ENCODE peak calls at places on chromosomes 5 and 9, in six cellular contexts. F is C1 segment of cervical spinal cord; H is fibroblast of the conjunctiva; O is SHP77; J is CD8-positive, alpha-beta T cell; R is amygdala. K is an unnamed sample.

GRCh38 chr9:84271004-84271886 is 69.3 kb downstream of the SLC28A3 start:
- DNase-seq in F (peak), H (peak), O (no peak), J (no peak), R (peak), K (peak)

GRCh38 chr5:69497006-69497520 is 4.5 kb downstream of the OCLN start:
- DNase-seq in F (no peak), H (no peak), O (no peak), J (no peak), R (no peak), K (no peak)

GRCh38 chr9:21708225-21708624 is 94.2 kb upstream of the MTAP start:
- DNase-seq in F (no peak), H (no peak), O (no peak), J (no peak), R (no peak), K (no peak)

GRCh38 chr5:78761831-78762230 is 113.3 kb upstream of the LHFPL2 start:
- DNase-seq in F (no peak), H (no peak), O (no peak), J (no peak), R (no peak), K (no peak)

GRCh38 chr9:138020120-138020794 is 142.7 kb downstream of the CACNA1B start:
- DNase-seq in F (no peak), H (no peak), O (no peak), J (no peak), R (no peak), K (no peak)

GRCh38 chr9:79477955-79478751 is 93.6 kb upstream of the TLE4 start:
- DNase-seq in F (peak), H (no peak), O (peak), J (no peak), R (peak), K (peak)

GRCh38 chr5:73940026-73940425 is 314.0 kb downstream of the ARHGEF28 start:
- DNase-seq in F (no peak), H (no peak), O (no peak), J (no peak), R (no peak), K (no peak)

GRCh38 chr5:137752873-137753226 is 1.3 kb downstream of the HNRNPA0 start:
- DNase-seq in F (no peak), H (no peak), O (no peak), J (no peak), R (no peak), K (no peak)

GRCh38 chr5:135493406-135494180 is 41.4 kb upstream of the TIFAB start:
- DNase-seq in F (no peak), H (peak), O (no peak), J (no peak), R (no peak), K (no peak)

GRCh38 chr9:123484130-123484529 is 128.1 kb downstream of the CRB2 start:
- DNase-seq in F (no peak), H (no peak), O (no peak), J (no peak), R (no peak), K (no peak)

GRCh38 chr5:159549046-159549445 is 218.8 kb upstream of the IL12B start:
- DNase-seq in F (no peak), H (no peak), O (no peak), J (no peak), R (no peak), K (no peak)

GRCh38 chr9:86695904-86696424 is 251.3 kb downstream of the GAS1 start:
- DNase-seq in F (no peak), H (peak), O (no peak), J (no peak), R (no peak), K (no peak)

GRCh38 chr9:33750307-33750838 is 45.0 kb upstream of the PRSS3 start:
- DNase-seq in F (no peak), H (no peak), O (no peak), J (no peak), R (no peak), K (no peak)

GRCh38 chr5:113199122-113199905 is 222.7 kb downstream of the DCP2 start:
- DNase-seq in F (no peak), H (peak), O (no peak), J (no peak), R (no peak), K (no peak)

GRCh38 chr5:156883316-156883875 is 33.3 kb downstream of the PPP1R2B start:
- DNase-seq in F (no peak), H (no peak), O (no peak), J (no peak), R (no peak), K (no peak)

GRCh38 chr5:33105521-33105941 is 335.2 kb upstream of the TARS1 start:
- DNase-seq in F (no peak), H (no peak), O (no peak), J (no peak), R (no peak), K (no peak)

GRCh38 chr9:111148390-111148993 is 110.2 kb upstream of the LPAR1 start:
- DNase-seq in F (no peak), H (peak), O (no peak), J (no peak), R (no peak), K (no peak)

GRCh38 chr5:39024005-39024404 is 50.2 kb downstream of the RICTOR start:
- DNase-seq in F (no peak), H (no peak), O (no peak), J (no peak), R (no peak), K (no peak)

GRCh38 chr9:107043886-107044285 is 180.9 kb downstream of the ZNF462 start:
- DNase-seq in F (no peak), H (no peak), O (no peak), J (no peak), R (no peak), K (no peak)

GRCh38 chr5:132747064-132747692 is at the start of gene CCNI2:
- DNase-seq in F (no peak), H (no peak), O (no peak), J (peak), R (no peak), K (no peak)

GRCh38 chr5:116454417-116454927 is 120.2 kb downstream of the SEMA6A start:
- DNase-seq in F (no peak), H (peak), O (no peak), J (no peak), R (no peak), K (no peak)

GRCh38 chr5:142960309-142960696 is 190.1 kb downstream of the ARHGAP26 start:
- DNase-seq in F (no peak), H (peak), O (no peak), J (no peak), R (no peak), K (no peak)

GRCh38 chr5:58542709-58543108 is 40.2 kb upstream of the RAB3C start:
- DNase-seq in F (no peak), H (no peak), O (peak), J (no peak), R (no peak), K (no peak)

GRCh38 chr5:2569774-2570542 is 181.5 kb downstream of the IRX2 start:
- DNase-seq in F (no peak), H (no peak), O (no peak), J (no peak), R (no peak), K (no peak)

GRCh38 chr9:78032599-78033457 is 1.2 kb upstream of the GNAQ start:
- DNase-seq in F (no peak), H (no peak), O (no peak), J (no peak), R (no peak), K (no peak)

GRCh38 chr5:37840036-37840909 is at the start of gene GDNF:
- DNase-seq in F (peak), H (no peak), O (no peak), J (no peak), R (peak), K (peak)

GRCh38 chr9:108182950-108183381 is 672.8 kb downstream of the ACTL7B start:
- DNase-seq in F (no peak), H (no peak), O (no peak), J (no peak), R (no peak), K (no peak)

GRCh38 chr9:135209852-135210251 is 122.4 kb downstream of the OLFM1 start:
- DNase-seq in F (no peak), H (no peak), O (no peak), J (no peak), R (no peak), K (no peak)

GRCh38 chr5:141608557-141608956 is 10.2 kb downstream of the DIAPH1 start:
- DNase-seq in F (no peak), H (no peak), O (no peak), J (no peak), R (no peak), K (no peak)

GRCh38 chr9:1718836-1719235 is 296.3 kb upstream of the SMARCA2 start:
- DNase-seq in F (no peak), H (no peak), O (no peak), J (no peak), R (no peak), K (no peak)

GRCh38 chr9:125732562-125732961 is 14.6 kb upstream of the PBX3 start:
- DNase-seq in F (no peak), H (no peak), O (no peak), J (no peak), R (no peak), K (no peak)

GRCh38 chr5:154583545-154584168 is 105.6 kb upstream of the HAND1 start:
- DNase-seq in F (no peak), H (no peak), O (no peak), J (no peak), R (no peak), K (no peak)

GRCh38 chr9:91689006-91689405 is 261.0 kb downstream of the ROR2 start:
- DNase-seq in F (no peak), H (no peak), O (no peak), J (no peak), R (no peak), K (no peak)

GRCh38 chr5:68449380-68449779 is 233.8 kb downstream of the PIK3R1 start:
- DNase-seq in F (no peak), H (peak), O (no peak), J (no peak), R (no peak), K (no peak)

GRCh38 chr5:14399054-14399657 is 182.4 kb upstream of the OTULINL start:
- DNase-seq in F (no peak), H (peak), O (peak), J (no peak), R (no peak), K (no peak)

GRCh38 chr5:102753889-102754498 is 1.1 kb upstream of the PAM start:
- DNase-seq in F (no peak), H (no peak), O (no peak), J (no peak), R (no peak), K (peak)

GRCh38 chr5:60507687-60508086 is 192.3 kb downstream of the DEPDC1B start:
- DNase-seq in F (no peak), H (no peak), O (no peak), J (no peak), R (no peak), K (no peak)

K was measured in posterior cingulate gyrus.